ENCODE peak calls at places on chromosome 18, in four cellular contexts. One of them, this sample, is unnamed.
A peak's percentile ranks its signal among the peaks of the same experiment; 100 is the strongest.

GRCh38 chr18:58254873-58255511 is 211.0 kb downstream of the NEDD4L start:
- DNase-seq in activated CD8-positive, alpha-beta T cell treated with anti-CD3 and anti-CD28 coated beads for 36 hours: no peak
- DNase-seq in dorsolateral prefrontal cortex: no peak
- DNase-seq in neural crest cell: no peak
- DNase-seq in this sample: no peak

GRCh38 chr18:52435301-52435700 is 95.3 kb downstream of the DCC start:
- DNase-seq in neural crest cell: no peak
- DNase-seq in activated CD8-positive, alpha-beta T cell treated with anti-CD3 and anti-CD28 coated beads for 36 hours: no peak
- DNase-seq in dorsolateral prefrontal cortex: no peak
- DNase-seq in this sample: no peak

GRCh38 chr18:11859903-11860407 is 8.7 kb downstream of the CHMP1B start:
- DNase-seq in dorsolateral prefrontal cortex: no peak
- DNase-seq in neural crest cell: no peak
- DNase-seq in activated CD8-positive, alpha-beta T cell treated with anti-CD3 and anti-CD28 coated beads for 36 hours: peak; percentile 17
- DNase-seq in this sample: no peak

GRCh38 chr18:36187138-36187825 is at the start of gene MOCOS:
- DNase-seq in activated CD8-positive, alpha-beta T cell treated with anti-CD3 and anti-CD28 coated beads for 36 hours: peak; percentile 30
- DNase-seq in neural crest cell: peak; percentile 72
- DNase-seq in dorsolateral prefrontal cortex: peak; percentile 73
- DNase-seq in this sample: no peak

GRCh38 chr18:80109676-80110078 is 615 bp downstream of the ADNP2 start:
- DNase-seq in neural crest cell: peak; percentile 36
- DNase-seq in dorsolateral prefrontal cortex: peak; percentile 55
- DNase-seq in activated CD8-positive, alpha-beta T cell treated with anti-CD3 and anti-CD28 coated beads for 36 hours: peak; percentile 35
- DNase-seq in this sample: no peak

GRCh38 chr18:11498821-11499220 is 110.6 kb upstream of the SLC35G4 start:
- DNase-seq in dorsolateral prefrontal cortex: no peak
- DNase-seq in neural crest cell: no peak
- DNase-seq in activated CD8-positive, alpha-beta T cell treated with anti-CD3 and anti-CD28 coated beads for 36 hours: no peak
- DNase-seq in this sample: no peak

GRCh38 chr18:924987-925386 is 20.3 kb downstream of the ADCYAP1 start:
- DNase-seq in neural crest cell: no peak
- DNase-seq in activated CD8-positive, alpha-beta T cell treated with anti-CD3 and anti-CD28 coated beads for 36 hours: no peak
- DNase-seq in dorsolateral prefrontal cortex: no peak
- DNase-seq in this sample: no peak

GRCh38 chr18:23401400-23402347 is 51.4 kb upstream of the RIOK3 start:
- DNase-seq in activated CD8-positive, alpha-beta T cell treated with anti-CD3 and anti-CD28 coated beads for 36 hours: no peak
- DNase-seq in neural crest cell: peak; percentile 24
- DNase-seq in dorsolateral prefrontal cortex: no peak
- DNase-seq in this sample: peak; percentile 57

GRCh38 chr18:23311346-23312103 is 141.6 kb upstream of the RIOK3 start:
- DNase-seq in dorsolateral prefrontal cortex: no peak
- DNase-seq in neural crest cell: no peak
- DNase-seq in activated CD8-positive, alpha-beta T cell treated with anti-CD3 and anti-CD28 coated beads for 36 hours: no peak
- DNase-seq in this sample: no peak

GRCh38 chr18:78977627-78978271 is 1.9 kb upstream of the SALL3 start:
- DNase-seq in dorsolateral prefrontal cortex: no peak
- DNase-seq in neural crest cell: no peak
- DNase-seq in activated CD8-positive, alpha-beta T cell treated with anti-CD3 and anti-CD28 coated beads for 36 hours: no peak
- DNase-seq in this sample: no peak

GRCh38 chr18:57194622-57195021 is 47.7 kb downstream of the BOD1L2 start:
- DNase-seq in neural crest cell: no peak
- DNase-seq in dorsolateral prefrontal cortex: no peak
- DNase-seq in activated CD8-positive, alpha-beta T cell treated with anti-CD3 and anti-CD28 coated beads for 36 hours: no peak
- DNase-seq in this sample: no peak

GRCh38 chr18:48787523-48788151 is 163.1 kb downstream of the SMAD7 start:
- DNase-seq in dorsolateral prefrontal cortex: peak; percentile 39
- DNase-seq in activated CD8-positive, alpha-beta T cell treated with anti-CD3 and anti-CD28 coated beads for 36 hours: no peak
- DNase-seq in neural crest cell: no peak
- DNase-seq in this sample: no peak

GRCh38 chr18:61992285-61992684 is 99.5 kb upstream of the RNF152 start:
- DNase-seq in dorsolateral prefrontal cortex: no peak
- DNase-seq in neural crest cell: no peak
- DNase-seq in activated CD8-positive, alpha-beta T cell treated with anti-CD3 and anti-CD28 coated beads for 36 hours: no peak
- DNase-seq in this sample: no peak

GRCh38 chr18:9669016-9669415 is 39.1 kb upstream of the RAB31 start:
- DNase-seq in activated CD8-positive, alpha-beta T cell treated with anti-CD3 and anti-CD28 coated beads for 36 hours: no peak
- DNase-seq in neural crest cell: no peak
- DNase-seq in dorsolateral prefrontal cortex: no peak
- DNase-seq in this sample: no peak

GRCh38 chr18:42437001-42437400 is 482.0 kb downstream of the PIK3C3 start:
- DNase-seq in neural crest cell: no peak
- DNase-seq in dorsolateral prefrontal cortex: no peak
- DNase-seq in activated CD8-positive, alpha-beta T cell treated with anti-CD3 and anti-CD28 coated beads for 36 hours: no peak
- DNase-seq in this sample: no peak

This sample was measured in brain pericyte.